ENCODE peak calls at places on chromosomes 6 and 20, in eight cellular contexts. One of them, this sample, is unnamed.

GRCh38 chr6:33905081-33905609 is 101.3 kb upstream of the MLN start:
- DNase-seq in ovary: no peak
- DNase-seq in nephron progenitor cell: no peak
- DNase-seq in pancreas: no peak
- DNase-seq in breast epithelium: no peak
- DNase-seq in lower leg skin: no peak
- DNase-seq in GM10248: no peak
- DNase-seq in MCF 10A: no peak
- DNase-seq in this sample: no peak

GRCh38 chr20:11492391-11492790 is 425.3 kb upstream of the BTBD3 start:
- DNase-seq in ovary: no peak
- DNase-seq in nephron progenitor cell: no peak
- DNase-seq in pancreas: no peak
- DNase-seq in breast epithelium: no peak
- DNase-seq in lower leg skin: no peak
- DNase-seq in GM10248: no peak
- DNase-seq in MCF 10A: no peak
- DNase-seq in this sample: no peak

GRCh38 chr6:11491998-11492397 is 45.6 kb upstream of the TMEM170B start:
- DNase-seq in ovary: no peak
- DNase-seq in nephron progenitor cell: no peak
- DNase-seq in pancreas: no peak
- DNase-seq in breast epithelium: no peak
- DNase-seq in lower leg skin: no peak
- DNase-seq in GM10248: peak; percentile 37
- DNase-seq in MCF 10A: no peak
- DNase-seq in this sample: no peak

GRCh38 chr6:112366695-112367546 is 19.8 kb downstream of the RFPL4B start:
- DNase-seq in ovary: no peak
- DNase-seq in nephron progenitor cell: no peak
- DNase-seq in pancreas: no peak
- DNase-seq in breast epithelium: no peak
- DNase-seq in lower leg skin: no peak
- DNase-seq in GM10248: no peak
- DNase-seq in MCF 10A: no peak
- DNase-seq in this sample: no peak

GRCh38 chr20:53828673-53829085 is 235.0 kb upstream of the ZNF217 start:
- DNase-seq in ovary: no peak
- DNase-seq in nephron progenitor cell: no peak
- DNase-seq in pancreas: no peak
- DNase-seq in breast epithelium: peak; percentile 43
- DNase-seq in lower leg skin: no peak
- DNase-seq in GM10248: no peak
- DNase-seq in MCF 10A: peak; percentile 84
- DNase-seq in this sample: no peak

GRCh38 chr20:48493966-48494365 is 333.8 kb downstream of the PREX1 start:
- DNase-seq in ovary: no peak
- DNase-seq in nephron progenitor cell: no peak
- DNase-seq in pancreas: no peak
- DNase-seq in breast epithelium: no peak
- DNase-seq in lower leg skin: no peak
- DNase-seq in GM10248: no peak
- DNase-seq in MCF 10A: no peak
- DNase-seq in this sample: no peak

GRCh38 chr6:31049518-31049917 is 39.2 kb downstream of the MUC22 start:
- DNase-seq in ovary: no peak
- DNase-seq in nephron progenitor cell: no peak
- DNase-seq in pancreas: no peak
- DNase-seq in breast epithelium: no peak
- DNase-seq in lower leg skin: no peak
- DNase-seq in GM10248: no peak
- DNase-seq in MCF 10A: no peak
- DNase-seq in this sample: no peak

GRCh38 chr20:36462440-36463211 is 78.7 kb upstream of the MYL9 start:
- DNase-seq in ovary: peak; percentile 75
- DNase-seq in nephron progenitor cell: peak; percentile 49
- DNase-seq in pancreas: peak; percentile 52
- DNase-seq in breast epithelium: no peak
- DNase-seq in lower leg skin: peak; percentile 52
- DNase-seq in GM10248: no peak
- DNase-seq in MCF 10A: no peak
- DNase-seq in this sample: no peak

GRCh38 chr20:61821698-61822097 is 244.0 kb downstream of the TAF4 start:
- DNase-seq in ovary: no peak
- DNase-seq in nephron progenitor cell: no peak
- DNase-seq in pancreas: no peak
- DNase-seq in breast epithelium: no peak
- DNase-seq in lower leg skin: no peak
- DNase-seq in GM10248: no peak
- DNase-seq in MCF 10A: no peak
- DNase-seq in this sample: no peak

GRCh38 chr6:118353564-118353963 is 194.5 kb upstream of the PLN start:
- DNase-seq in ovary: no peak
- DNase-seq in nephron progenitor cell: no peak
- DNase-seq in pancreas: no peak
- DNase-seq in breast epithelium: no peak
- DNase-seq in lower leg skin: no peak
- DNase-seq in GM10248: no peak
- DNase-seq in MCF 10A: peak; percentile 47
- DNase-seq in this sample: no peak

GRCh38 chr6:161354241-161354840 is 80.5 kb upstream of the AGPAT4 start:
- DNase-seq in ovary: no peak
- DNase-seq in nephron progenitor cell: no peak
- DNase-seq in pancreas: no peak
- DNase-seq in breast epithelium: no peak
- DNase-seq in lower leg skin: no peak
- DNase-seq in GM10248: no peak
- DNase-seq in MCF 10A: no peak
- DNase-seq in this sample: no peak

GRCh38 chr6:105120570-105120969 is 59.2 kb downstream of the POPDC3 start:
- DNase-seq in ovary: no peak
- DNase-seq in nephron progenitor cell: no peak
- DNase-seq in pancreas: no peak
- DNase-seq in breast epithelium: no peak
- DNase-seq in lower leg skin: no peak
- DNase-seq in GM10248: no peak
- DNase-seq in MCF 10A: peak; percentile 5
- DNase-seq in this sample: no peak

GRCh38 chr6:145189836-145190235 is 545.5 kb downstream of the EPM2A start:
- DNase-seq in ovary: no peak
- DNase-seq in nephron progenitor cell: no peak
- DNase-seq in pancreas: no peak
- DNase-seq in breast epithelium: no peak
- DNase-seq in lower leg skin: no peak
- DNase-seq in GM10248: no peak
- DNase-seq in MCF 10A: no peak
- DNase-seq in this sample: no peak

GRCh38 chr6:161949531-161949930 is 675.7 kb upstream of the AGPAT4 start:
- DNase-seq in ovary: no peak
- DNase-seq in nephron progenitor cell: no peak
- DNase-seq in pancreas: no peak
- DNase-seq in breast epithelium: no peak
- DNase-seq in lower leg skin: no peak
- DNase-seq in GM10248: no peak
- DNase-seq in MCF 10A: peak; percentile 9
- DNase-seq in this sample: no peak

GRCh38 chr6:128929869-128930268 is 46.9 kb downstream of the LAMA2 start:
- DNase-seq in ovary: no peak
- DNase-seq in nephron progenitor cell: no peak
- DNase-seq in pancreas: no peak
- DNase-seq in breast epithelium: no peak
- DNase-seq in lower leg skin: no peak
- DNase-seq in GM10248: no peak
- DNase-seq in MCF 10A: no peak
- DNase-seq in this sample: no peak

GRCh38 chr6:161453558-161453957 is 179.7 kb upstream of the AGPAT4 start:
- DNase-seq in ovary: no peak
- DNase-seq in nephron progenitor cell: no peak
- DNase-seq in pancreas: no peak
- DNase-seq in breast epithelium: no peak
- DNase-seq in lower leg skin: no peak
- DNase-seq in GM10248: no peak
- DNase-seq in MCF 10A: no peak
- DNase-seq in this sample: no peak

GRCh38 chr6:134577998-134578397 is 260.1 kb upstream of the SGK1 start:
- DNase-seq in ovary: no peak
- DNase-seq in nephron progenitor cell: no peak
- DNase-seq in pancreas: no peak
- DNase-seq in breast epithelium: no peak
- DNase-seq in lower leg skin: no peak
- DNase-seq in GM10248: no peak
- DNase-seq in MCF 10A: no peak
- DNase-seq in this sample: no peak

GRCh38 chr20:4836473-4836872 is 114.8 kb downstream of the PRND start:
- DNase-seq in ovary: no peak
- DNase-seq in nephron progenitor cell: no peak
- DNase-seq in pancreas: no peak
- DNase-seq in breast epithelium: no peak
- DNase-seq in lower leg skin: no peak
- DNase-seq in GM10248: no peak
- DNase-seq in MCF 10A: no peak
- DNase-seq in this sample: no peak
- TF ChIP-seq CTCF in ovary: no peak
- TF ChIP-seq CTCF in nephron progenitor cell: no peak
- TF ChIP-seq CTCF in pancreas: no peak
- TF ChIP-seq CTCF in breast epithelium: no peak
- TF ChIP-seq CTCF in lower leg skin: no peak
- TF ChIP-seq CTCF in GM10248: no peak
- TF ChIP-seq CTCF in MCF 10A: no peak
- TF ChIP-seq CTCF in this sample: no peak

DNA sequence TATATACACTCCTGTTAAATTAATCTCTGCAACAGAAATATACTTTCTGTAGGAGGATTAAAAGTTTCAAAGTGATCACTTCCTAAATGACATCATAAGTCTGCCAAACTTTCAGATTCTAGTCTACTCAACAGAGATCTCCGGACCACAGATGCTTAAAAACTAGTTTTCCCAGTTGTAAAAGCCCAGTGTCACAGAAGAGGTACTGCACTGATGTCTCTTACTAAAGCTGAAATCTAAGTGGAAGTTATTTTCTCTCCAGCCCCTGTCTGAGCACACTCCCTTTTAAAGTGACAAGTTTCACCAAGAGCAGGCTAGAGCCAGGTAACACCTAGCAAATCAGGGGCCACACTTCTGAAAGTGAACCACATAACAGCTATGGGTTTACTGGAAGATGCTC is 71.6 kb upstream of the DST start:
- DNase-seq in ovary: no peak
- DNase-seq in nephron progenitor cell: no peak
- DNase-seq in pancreas: no peak
- DNase-seq in breast epithelium: no peak
- DNase-seq in lower leg skin: no peak
- DNase-seq in GM10248: no peak
- DNase-seq in MCF 10A: no peak
- DNase-seq in this sample: no peak
- TF ChIP-seq CTCF in ovary: no peak
- TF ChIP-seq CTCF in nephron progenitor cell: no peak
- TF ChIP-seq CTCF in pancreas: no peak
- TF ChIP-seq CTCF in breast epithelium: no peak
- TF ChIP-seq CTCF in lower leg skin: no peak
- TF ChIP-seq CTCF in GM10248: no peak
- TF ChIP-seq CTCF in MCF 10A: no peak
- TF ChIP-seq CTCF in this sample: no peak

DNA sequence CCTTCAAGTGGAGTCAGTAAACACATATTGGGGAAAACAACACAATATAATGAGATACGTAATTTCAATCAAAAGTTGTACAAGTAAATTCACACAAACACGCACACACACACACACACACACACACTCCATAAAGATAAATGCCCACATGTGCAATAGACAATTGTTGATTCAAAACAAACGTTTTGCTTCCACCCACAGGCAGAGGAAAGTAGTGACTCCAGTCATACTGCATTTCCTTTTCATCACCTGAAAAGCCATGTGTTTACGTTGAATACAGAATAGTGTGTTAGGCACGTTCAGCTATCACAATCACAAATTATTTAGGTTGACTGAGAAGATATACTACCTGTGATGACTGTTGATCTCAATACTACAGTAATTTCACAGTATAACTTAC is 443.8 kb upstream of the MANEA start:
- DNase-seq in ovary: no peak
- DNase-seq in nephron progenitor cell: no peak
- DNase-seq in pancreas: no peak
- DNase-seq in breast epithelium: no peak
- DNase-seq in lower leg skin: no peak
- DNase-seq in GM10248: no peak
- DNase-seq in MCF 10A: peak; percentile 22
- DNase-seq in this sample: no peak
- TF ChIP-seq CTCF in ovary: no peak
- TF ChIP-seq CTCF in nephron progenitor cell: no peak
- TF ChIP-seq CTCF in pancreas: no peak
- TF ChIP-seq CTCF in breast epithelium: no peak
- TF ChIP-seq CTCF in lower leg skin: no peak
- TF ChIP-seq CTCF in GM10248: no peak
- TF ChIP-seq CTCF in MCF 10A: peak; percentile 61
- TF ChIP-seq CTCF in this sample: peak; percentile 31

GRCh38 chr6:51812231-51812630 is 275.2 kb downstream of the PKHD1 start:
- DNase-seq in ovary: no peak
- DNase-seq in nephron progenitor cell: no peak
- DNase-seq in pancreas: no peak
- DNase-seq in breast epithelium: no peak
- DNase-seq in lower leg skin: no peak
- DNase-seq in GM10248: no peak
- DNase-seq in MCF 10A: no peak
- DNase-seq in this sample: no peak
- TF ChIP-seq CTCF in ovary: no peak
- TF ChIP-seq CTCF in nephron progenitor cell: no peak
- TF ChIP-seq CTCF in pancreas: no peak
- TF ChIP-seq CTCF in breast epithelium: no peak
- TF ChIP-seq CTCF in lower leg skin: no peak
- TF ChIP-seq CTCF in GM10248: no peak
- TF ChIP-seq CTCF in MCF 10A: no peak
- TF ChIP-seq CTCF in this sample: no peak

This sample was measured in D721Med.